ENCODE peak calls at places on chromosomes 2 and 18, in four cellular contexts. W, H, S and X are unnamed samples.
A peak's percentile ranks its signal among the peaks of the same experiment; 100 is the strongest.

GRCh38 chr2:209986405-209986804 is 16.0 kb upstream of the RPE start:
- DNase-seq in S (no peak), H (no peak), W (no peak), X (no peak)

GRCh38 chr18:56368066-56368465 is 270.3 kb downstream of the TXNL1 start:
- DNase-seq in H (no peak), W (no peak), S (no peak), X (no peak)

GRCh38 chr2:217884985-217885384 is 117.8 kb downstream of the TNS1 start:
- DNase-seq in W (no peak), S (no peak), H (no peak), X (no peak)

GRCh38 chr18:50203801-50204604 is 9.1 kb upstream of the MYO5B start:
- DNase-seq in W (no peak), H (peak; percentile 72), S (peak; percentile 37), X (peak; percentile 43)

GRCh38 chr2:219662566-219662965 is 35.1 kb downstream of the SLC4A3 start:
- DNase-seq in W (no peak), H (peak; percentile 58), S (no peak), X (no peak)

GRCh38 chr18:76349067-76349715 is 145.9 kb downstream of the ZNF516 start:
- DNase-seq in S (peak; percentile 66), H (peak; percentile 70), W (peak; percentile 24), X (peak; percentile 68)

GRCh38 chr2:241770185-241770935 is 6.3 kb upstream of the GAL3ST2 start:
- DNase-seq in S (no peak), H (no peak), W (no peak), X (no peak)

GRCh38 chr2:236242057-236242495 is 22.1 kb downstream of the ASB18 start:
- DNase-seq in W (no peak), H (no peak), S (no peak), X (no peak)

GRCh38 chr2:25494626-25495025 is 152.9 kb upstream of the DNMT3A start:
- DNase-seq in H (no peak), S (peak; percentile 21), W (no peak), X (no peak)